ENCODE peak calls at places on chromosomes 11 and 22, in nine cellular contexts. K is cardiac fibroblast; E is mesenteric fat pad; M is stimulated activated CD4-positive, alpha-beta T cell treated with anti-CD3 and anti-CD28 coated beads, TNF-alpha, amount 100 ng/mL, for 4 hours; H is activated T-helper 1 cell treated with Interleukin-2 at 50 U/mL for 16 hours; L is GM04504; D is cardiac muscle cell; I is GM12865; O is activated T-helper 9 cell treated with anti-CD3 and anti-CD28 coated beads, Interleukin-2, amount 50 U/mL, for 16 hours. U is an unnamed sample.

GRCh38 chr11:65853249-65853979 is 4.6 kb downstream of the CFL1 start:
- DNase-seq in K (no peak), E (peak), M (no peak), H (no peak), L (no peak), D (no peak), I (peak), O (no peak), U (no peak)

GRCh38 chr22:37951305-37951704 is 2.1 kb downstream of the C22orf23 start:
- DNase-seq in K (no peak), E (no peak), M (no peak), H (no peak), L (no peak), D (no peak), I (no peak), O (no peak), U (no peak)

GRCh38 chr22:19852177-19852781 is 2.4 kb downstream of the GNB1L start:
- DNase-seq in K (no peak), E (no peak), M (no peak), H (no peak), L (no peak), D (no peak), I (no peak), O (no peak), U (no peak)

GRCh38 chr11:87439981-87440760 is 402.4 kb downstream of the TMEM135 start:
- DNase-seq in K (no peak), E (no peak), M (no peak), H (no peak), L (no peak), D (no peak), I (no peak), O (no peak), U (no peak)

GRCh38 chr22:25709758-25710157 is 32.2 kb upstream of the MYO18B start:
- DNase-seq in K (no peak), E (no peak), M (no peak), H (no peak), L (no peak), D (no peak), I (peak), O (no peak), U (no peak)

GRCh38 chr22:22460635-22461034 is 47.9 kb downstream of the ZNF280B start:
- DNase-seq in K (peak), E (no peak), M (no peak), H (no peak), L (no peak), D (no peak), I (peak), O (no peak), U (no peak)

GRCh38 chr11:26992031-26992541 is 1.8 kb upstream of the FIBIN start:
- DNase-seq in K (peak), E (no peak), M (no peak), H (no peak), L (peak), D (no peak), I (no peak), O (no peak), U (no peak)

GRCh38 chr11:73493838-73494598 is 103.9 kb downstream of the FAM168A start:
- DNase-seq in K (peak), E (no peak), M (no peak), H (no peak), L (peak), D (peak), I (no peak), O (no peak), U (no peak)

GRCh38 chr11:111707691-111708067 is 58.5 kb downstream of the PPP2R1B start:
- DNase-seq in K (no peak), E (no peak), M (no peak), H (no peak), L (no peak), D (no peak), I (no peak), O (no peak), U (no peak)

GRCh38 chr11:46364791-46365190 is 16.7 kb upstream of the MDK start:
- DNase-seq in K (no peak), E (no peak), M (no peak), H (no peak), L (no peak), D (no peak), I (no peak), O (no peak), U (no peak)

GRCh38 chr11:122100222-122101080 is 15.6 kb downstream of the BLID start:
- DNase-seq in K (peak), E (no peak), M (no peak), H (no peak), L (peak), D (peak), I (no peak), O (no peak), U (no peak)

GRCh38 chr11:85762226-85762625 is 48.7 kb downstream of the SYTL2 start:
- DNase-seq in K (no peak), E (no peak), M (no peak), H (no peak), L (no peak), D (no peak), I (no peak), O (no peak), U (no peak)

GRCh38 chr22:44386386-44387035 is 73.8 kb upstream of the SHISAL1 start:
- DNase-seq in K (no peak), E (no peak), M (no peak), H (no peak), L (no peak), D (no peak), I (no peak), O (no peak), U (no peak)

GRCh38 chr11:66231561-66231960 is 36.9 kb upstream of the RAB1B start:
- DNase-seq in K (no peak), E (no peak), M (no peak), H (no peak), L (no peak), D (no peak), I (no peak), O (no peak), U (no peak)

GRCh38 chr11:76770642-76771445 is 12.3 kb upstream of the TSKU start:
- DNase-seq in K (peak), E (no peak), M (no peak), H (no peak), L (peak), D (no peak), I (peak), O (no peak), U (no peak)

GRCh38 chr11:65429069-65429681 is 6.6 kb downstream of the NEAT1 start:
- DNase-seq in K (peak), E (peak), M (no peak), H (no peak), L (peak), D (no peak), I (peak), O (no peak), U (no peak)

GRCh38 chr11:110948112-110948511 is 235.9 kb upstream of the ARHGAP20 start:
- DNase-seq in K (peak), E (no peak), M (no peak), H (no peak), L (no peak), D (no peak), I (no peak), O (no peak), U (no peak)

GRCh38 chr11:45145421-45146071 is 893 bp upstream of the PRDM11 start:
- DNase-seq in K (peak), E (peak), M (no peak), H (no peak), L (no peak), D (peak), I (no peak), O (no peak), U (no peak)

GRCh38 chr22:36374603-36375024 is 13.2 kb downstream of the MYH9 start:
- DNase-seq in K (no peak), E (no peak), M (peak), H (no peak), L (no peak), D (no peak), I (no peak), O (peak), U (no peak)

GRCh38 chr11:45658292-45658991 is 7.0 kb downstream of the CHST1 start:
- DNase-seq in K (peak), E (peak), M (no peak), H (no peak), L (peak), D (peak), I (no peak), O (no peak), U (no peak)

GRCh38 chr11:11839718-11840117 is 2.1 kb upstream of the USP47 start:
- DNase-seq in K (no peak), E (no peak), M (no peak), H (no peak), L (no peak), D (no peak), I (no peak), O (no peak), U (no peak)

GRCh38 chr22:44892803-44893730 is 116.7 kb downstream of the PHF21B start:
- DNase-seq in K (no peak), E (no peak), M (no peak), H (no peak), L (no peak), D (no peak), I (no peak), O (no peak), U (no peak)

GRCh38 chr11:110130642-110131238 is 37.5 kb downstream of the ZC3H12C start:
- DNase-seq in K (peak), E (no peak), M (no peak), H (no peak), L (no peak), D (peak), I (no peak), O (no peak), U (no peak)

GRCh38 chr11:11968511-11969280 is 39.7 kb downstream of the DKK3 start:
- DNase-seq in K (no peak), E (peak), M (no peak), H (no peak), L (peak), D (no peak), I (no peak), O (no peak), U (no peak)

GRCh38 chr22:20514658-20515406 is 7.4 kb downstream of the MED15 start:
- DNase-seq in K (peak), E (no peak), M (no peak), H (no peak), L (peak), D (no peak), I (no peak), O (no peak), U (no peak)

GRCh38 chr11:8356731-8357504 is 93.2 kb upstream of the LMO1 start:
- DNase-seq in K (peak), E (no peak), M (no peak), H (no peak), L (no peak), D (no peak), I (no peak), O (no peak), U (no peak)

GRCh38 chr11:85961930-85962363 is 106.8 kb downstream of the CCDC83 start:
- DNase-seq in K (peak), E (no peak), M (no peak), H (no peak), L (no peak), D (no peak), I (no peak), O (no peak), U (no peak)

GRCh38 chr11:98630736-98631135 is 390.0 kb upstream of the CNTN5 start:
- DNase-seq in K (no peak), E (no peak), M (no peak), H (no peak), L (no peak), D (no peak), I (no peak), O (no peak), U (no peak)

GRCh38 chr22:48955351-48956311 is 872.0 kb downstream of the BRD1 start:
- DNase-seq in K (no peak), E (peak), M (no peak), H (no peak), L (no peak), D (no peak), I (no peak), O (no peak), U (no peak)

GRCh38 chr22:50488006-50488677 is 1.5 kb downstream of the MIOX start:
- DNase-seq in K (no peak), E (no peak), M (no peak), H (no peak), L (no peak), D (no peak), I (no peak), O (no peak), U (no peak)

GRCh38 chr22:47206819-47207218 is 444.4 kb downstream of the TBC1D22A start:
- DNase-seq in K (no peak), E (peak), M (no peak), H (no peak), L (no peak), D (no peak), I (no peak), O (no peak), U (no peak)

GRCh38 chr11:13278620-13279486 is 1.3 kb downstream of the BMAL1 start:
- DNase-seq in K (no peak), E (no peak), M (no peak), H (no peak), L (no peak), D (peak), I (no peak), O (no peak), U (no peak)

GRCh38 chr22:37363593-37363992 is 63.7 kb downstream of the ELFN2 start:
- DNase-seq in K (no peak), E (no peak), M (no peak), H (no peak), L (no peak), D (no peak), I (no peak), O (no peak), U (no peak)

GRCh38 chr22:35156945-35157344 is 91.0 kb downstream of the ISX start:
- DNase-seq in K (no peak), E (peak), M (no peak), H (no peak), L (no peak), D (no peak), I (no peak), O (no peak), U (no peak)

GRCh38 chr22:49760630-49761571 is 66.8 kb downstream of the BRD1 start:
- DNase-seq in K (no peak), E (peak), M (no peak), H (no peak), L (no peak), D (no peak), I (peak), O (no peak), U (no peak)

GRCh38 chr11:121451178-121451981 is 734 bp upstream of the SORL1 start:
- DNase-seq in K (peak), E (no peak), M (no peak), H (no peak), L (no peak), D (no peak), I (peak), O (no peak), U (no peak)

GRCh38 chr11:65911682-65912568 is 6.9 kb downstream of the C11orf68 start:
- DNase-seq in K (peak), E (no peak), M (no peak), H (no peak), L (peak), D (peak), I (no peak), O (no peak), U (no peak)

GRCh38 chr11:116580828-116581227 is 192.0 kb downstream of the BUD13 start:
- DNase-seq in K (no peak), E (no peak), M (no peak), H (no peak), L (no peak), D (peak), I (no peak), O (no peak), U (no peak)

GRCh38 chr11:128399186-128399585 is 188.2 kb downstream of the ETS1 start:
- DNase-seq in K (peak), E (no peak), M (no peak), H (no peak), L (peak), D (no peak), I (no peak), O (no peak), U (peak)

GRCh38 chr11:111324277-111324720 is 26.0 kb downstream of the POU2AF3 start:
- DNase-seq in K (peak), E (no peak), M (no peak), H (no peak), L (no peak), D (no peak), I (no peak), O (no peak), U (no peak)

U was measured in B cell.